ENCODE peak calls at places on chromosomes 4 and X, in seven cellular contexts. O is mesenchymal stem cell, N is A549, I is MM.1S, Y is hepatocyte, J is PC-3, M is GM23248. E is an unnamed sample.
A peak's percentile ranks its signal among the peaks of the same experiment; 100 is the strongest.

GRCh38 chr4:23766334-23766733 is 123.5 kb downstream of the PPARGC1A start:
- DNase-seq in O (no peak), N (no peak), I (no peak), Y (no peak), J (no peak), M (no peak), E (no peak)

GRCh38 chrX:49165901-49166881 is 3.6 kb downstream of the MAGIX start:
- DNase-seq in O (peak; percentile 76), N (no peak), I (peak; percentile 87), Y (peak; percentile 88), J (no peak), M (peak; percentile 17), E (peak; percentile 92)

GRCh38 chr4:151443247-151443646 is 34.3 kb downstream of the FHIP1A start:
- DNase-seq in O (no peak), N (no peak), I (no peak), Y (no peak), J (no peak), M (no peak), E (peak; percentile 63)

GRCh38 chr4:161604516-161605300 is 559.1 kb downstream of the FSTL5 start:
- DNase-seq in O (no peak), N (no peak), I (peak; percentile 16), Y (no peak), J (no peak), M (no peak), E (no peak)

GRCh38 chrX:134634691-134635090 is 23.6 kb downstream of the PLAC1 start:
- DNase-seq in O (peak; percentile 33), N (no peak), I (no peak), Y (no peak), J (no peak), M (peak; percentile 86), E (no peak)

GRCh38 chrX:110432066-110432465 is 73.4 kb downstream of the RTL9 start:
- DNase-seq in O (no peak), N (no peak), I (no peak), Y (no peak), J (no peak), M (no peak), E (no peak)

GRCh38 chr4:62644372-62644771 is 1444.2 kb downstream of the ADGRL3 start:
- DNase-seq in O (peak; percentile 29), N (peak; percentile 21), I (peak; percentile 65), Y (peak; percentile 19), J (peak; percentile 74), M (no peak), E (peak; percentile 76)

GRCh38 chrX:105564536-105564935 is 257.8 kb upstream of the NRK start:
- DNase-seq in O (peak; percentile 78), N (no peak), I (no peak), Y (no peak), J (peak; percentile 84), M (no peak), E (no peak)

GRCh38 chr4:24657768-24658617 is 73.6 kb upstream of the DHX15 start:
- DNase-seq in O (peak; percentile 57), N (peak; percentile 77), I (peak; percentile 30), Y (peak; percentile 25), J (peak; percentile 94), M (peak; percentile 69), E (peak; percentile 74)

GRCh38 chrX:24005867-24006266 is 21.1 kb downstream of the KLHL15 start:
- DNase-seq in O (no peak), N (no peak), I (no peak), Y (no peak), J (no peak), M (no peak), E (no peak)

GRCh38 chr4:75289843-75290616 is 224.2 kb downstream of the RCHY1 start:
- DNase-seq in O (peak; percentile 58), N (peak; percentile 14), I (peak; percentile 78), Y (peak; percentile 49), J (peak; percentile 52), M (peak; percentile 19), E (peak; percentile 81)

GRCh38 chrX:29762006-29762405 is 453.4 kb upstream of the MAGEB2 start:
- DNase-seq in O (no peak), N (no peak), I (no peak), Y (no peak), J (no peak), M (no peak), E (peak; percentile 5)

GRCh38 chr4:2354127-2354526 is 64.3 kb downstream of the ZFYVE28 start:
- DNase-seq in O (no peak), N (no peak), I (no peak), Y (no peak), J (no peak), M (peak; percentile 13), E (peak; percentile 67)

GRCh38 chr4:3871181-3871852 is 105.1 kb downstream of the ADRA2C start:
- DNase-seq in O (no peak), N (no peak), I (peak; percentile 13), Y (peak; percentile 61), J (no peak), M (peak; percentile 42), E (peak; percentile 94)

GRCh38 chr4:135240796-135241195 is 1039.2 kb upstream of the PABPC4L start:
- DNase-seq in O (no peak), N (no peak), I (no peak), Y (peak; percentile 6), J (no peak), M (no peak), E (no peak)

GRCh38 chr4:153728151-153728550 is 31.7 kb downstream of the RNF175 start:
- DNase-seq in O (no peak), N (no peak), I (no peak), Y (no peak), J (no peak), M (no peak), E (no peak)
- H3K4me1 ChIP-seq in O (no peaks in the 10 kb centered on the region), N (no peaks in the 10 kb centered on the region), I (peaks cover 16% of the 10 kb centered on the region), Y (peaks cover 5% of the 10 kb centered on the region), J (no peaks in the 10 kb centered on the region), M (no peaks in the 10 kb centered on the region), E (peaks cover 10% of the 10 kb centered on the region)

GRCh38 chr4:7939377-7940108 is at the start of gene AFAP1:
- DNase-seq in O (peak; percentile 82), N (peak; percentile 69), I (no peak), Y (peak; percentile 97), J (peak; percentile 83), M (peak; percentile 97), E (peak; percentile 96)

GRCh38 chr4:7938513-7939376 is 916 bp downstream of the AFAP1 start:
- DNase-seq in O (peak; percentile 65), N (peak; percentile 21), I (no peak), Y (peak; percentile 62), J (no peak), M (peak; percentile 66), E (peak; percentile 64)

GRCh38 chr4:7933631-7934510 is 5.8 kb downstream of the AFAP1 start:
- DNase-seq in O (peak; percentile 53), N (no peak), I (no peak), Y (no peak), J (no peak), M (peak; percentile 43), E (no peak)

GRCh38 chr4:7941111-7942018 is 1.7 kb upstream of the AFAP1 start:
- DNase-seq in O (peak; percentile 66), N (no peak), I (no peak), Y (no peak), J (peak; percentile 81), M (peak; percentile 36), E (peak; percentile 80)

GRCh38 chr4:7936963-7937362 is 2.7 kb downstream of the AFAP1 start:
- DNase-seq in O (no peak), N (no peak), I (no peak), Y (no peak), J (no peak), M (peak; percentile 35), E (no peak)
- H3K4me2 ChIP-seq in O (no peak overlapping the region), N (peak overlapping the region; percentile 95), I (no peak overlapping the region), Y (peak overlapping the region; percentile 87), J (peak overlapping the region; percentile 80), M (peak overlapping the region; percentile 96), E (no peak overlapping the region)

GRCh38 chr4:57040510-57040909 is 61.8 kb downstream of the POLR2B start:
- DNase-seq in O (no peak), N (no peak), I (no peak), Y (no peak), J (no peak), M (no peak), E (peak; percentile 4)

GRCh38 chr4:57044996-57045395 is 65.2 kb downstream of the IGFBP7 start:
- DNase-seq in O (peak; percentile 69), N (no peak), I (no peak), Y (no peak), J (peak; percentile 69), M (peak; percentile 44), E (no peak)

GRCh38 chr4:57039345-57039744 is 60.6 kb downstream of the POLR2B start:
- DNase-seq in O (peak; percentile 58), N (peak; percentile 44), I (no peak), Y (no peak), J (no peak), M (peak; percentile 47), E (no peak)

GRCh38 chr4:57044279-57044678 is 65.6 kb downstream of the POLR2B start:
- DNase-seq in O (peak; percentile 33), N (no peak), I (no peak), Y (no peak), J (no peak), M (peak; percentile 64), E (no peak)

DNA sequence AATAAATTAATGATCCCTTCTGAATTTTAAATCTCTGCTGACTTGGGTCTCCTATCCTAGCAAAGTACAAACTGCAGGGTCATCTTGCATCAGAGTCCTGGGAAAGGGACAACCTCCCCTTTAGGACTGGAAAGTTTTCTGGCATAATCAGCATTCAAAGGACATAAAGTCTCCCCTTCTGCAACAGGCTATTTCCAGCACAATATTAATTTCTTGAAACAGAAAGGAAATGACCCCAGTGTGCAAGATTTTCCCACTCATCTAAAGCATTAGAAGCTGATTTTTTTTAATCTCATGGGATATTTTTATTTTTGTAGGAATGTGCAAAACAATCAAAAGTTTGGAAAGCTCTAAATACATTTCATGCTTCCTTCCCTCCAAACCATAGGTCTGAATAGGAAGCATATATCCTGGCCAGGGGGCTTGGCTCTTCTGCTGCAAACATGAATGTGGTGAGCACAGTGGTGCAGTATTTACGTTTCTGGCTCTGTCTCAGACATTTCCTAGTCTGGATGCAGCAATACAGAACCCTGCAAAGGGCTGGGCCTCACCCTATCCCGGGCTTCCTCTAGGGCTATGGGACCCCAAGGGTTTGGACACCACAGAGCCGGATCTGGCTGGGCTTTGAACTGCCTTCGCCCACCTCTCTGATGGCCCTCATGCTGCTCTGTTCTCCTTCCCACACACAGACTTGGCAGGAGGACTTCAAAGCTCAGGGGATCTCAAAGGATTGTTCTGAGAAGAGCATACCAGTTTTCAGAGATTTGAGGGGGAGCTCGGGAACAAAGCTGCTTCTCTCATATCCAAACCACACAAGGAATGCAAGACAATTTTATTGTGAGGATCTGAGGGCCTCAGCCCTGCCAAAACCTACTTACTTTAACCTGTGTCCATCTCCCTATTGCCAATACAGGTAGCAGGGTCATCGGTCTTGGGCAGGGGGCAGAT is 64.9 kb downstream of the POLR2B start:
- DNase-seq in O (peak; percentile 63), N (no peak), I (no peak), Y (no peak), J (no peak), M (peak; percentile 69), E (no peak)
- H3K4me1 ChIP-seq in O (peaks cover 29% of the 10 kb centered on the region), N (peaks cover 67% of the 10 kb centered on the region), I (no peaks in the 10 kb centered on the region), Y (no peaks in the 10 kb centered on the region), J (peaks cover 11% of the 10 kb centered on the region), M (peaks cover 47% of the 10 kb centered on the region), E (no peaks in the 10 kb centered on the region)

GRCh38 chrX:1928805-1929204 is 313.9 kb downstream of the ASMT start:
- DNase-seq in O (no peak), N (no peak), I (no peak), Y (no peak), J (no peak), M (no peak), E (peak; percentile 87)

DNA sequence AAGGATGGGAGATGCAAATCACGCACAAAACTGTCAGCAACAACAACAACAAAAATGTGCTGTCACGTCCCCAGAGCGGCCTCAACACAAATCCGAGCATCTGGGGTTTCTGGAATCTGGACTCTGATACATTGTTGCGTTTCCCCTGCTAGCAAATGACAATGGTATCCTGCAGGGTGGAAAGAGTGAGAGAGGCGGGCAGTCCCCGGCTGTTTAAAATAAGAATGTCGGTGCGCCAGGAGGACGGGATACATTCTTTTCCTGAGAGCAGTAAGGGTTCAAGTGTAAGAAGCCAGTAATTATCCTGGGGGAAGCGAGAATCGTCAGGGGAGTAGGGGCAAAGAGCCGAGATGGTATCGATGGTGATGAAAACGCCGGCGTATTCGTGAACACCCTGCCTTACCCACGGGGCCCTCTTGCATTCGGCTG is 310.2 kb downstream of the ASMT start:
- DNase-seq in O (no peak), N (no peak), I (no peak), Y (peak; percentile 12), J (no peak), M (no peak), E (peak; percentile 97)
- H3K4me2 ChIP-seq in O (peak overlapping the region; percentile 54), N (no peak overlapping the region), I (no peak overlapping the region), Y (peak overlapping the region; percentile 71), J (no peak overlapping the region), M (no peak overlapping the region), E (peak overlapping the region; percentile 14)